ENCODE peak calls at places on chromosome 12, in eight cellular contexts. H is body of pancreas; F is activated T-cell treated with anti-CD3 and anti-CD28 coated beads, Interleukin-2, amount 50 U/mL, for 4 hours; L is immature natural killer cell; G is dorsolateral prefrontal cortex; X is cerebellar cortex; V is CD8-positive, alpha-beta memory T cell; Q is GM10248. Y is an unnamed sample.

GRCh38 chr12:31574803-31575573 is 15.9 kb downstream of the DENND5B start:
- DNase-seq in H (no peak), F (no peak), L (no peak), G (no peak), X (no peak), V (no peak), Q (no peak), Y (peak; percentile 64)

GRCh38 chr12:22101749-22102243 is 55.8 kb downstream of the CMAS start:
- DNase-seq in H (no peak), F (no peak), L (no peak), G (peak; percentile 45), X (no peak), V (no peak), Q (no peak), Y (peak; percentile 86)

GRCh38 chr12:114769634-114770033 is 85.7 kb upstream of the TBX3 start:
- DNase-seq in H (no peak), F (no peak), L (no peak), G (no peak), X (no peak), V (no peak), Q (no peak), Y (peak; percentile 10)

GRCh38 chr12:110247340-110248095 is 33.5 kb upstream of the ATP2A2 start:
- DNase-seq in H (peak; percentile 78), F (no peak), L (no peak), G (no peak), X (peak; percentile 40), V (no peak), Q (no peak), Y (no peak)

GRCh38 chr12:124686001-124686884 is 118.8 kb upstream of the NCOR2 start:
- DNase-seq in H (no peak), F (no peak), L (no peak), G (no peak), X (no peak), V (no peak), Q (no peak), Y (peak; percentile 43)

GRCh38 chr12:27614866-27615265 is 81.4 kb upstream of the REP15 start:
- DNase-seq in H (no peak), F (no peak), L (no peak), G (no peak), X (no peak), V (no peak), Q (no peak), Y (no peak)

GRCh38 chr12:8420506-8420905 is 35.3 kb upstream of the CLEC6A start:
- DNase-seq in H (no peak), F (no peak), L (no peak), G (no peak), X (no peak), V (no peak), Q (no peak), Y (no peak)

GRCh38 chr12:112350593-112351592 is 31.3 kb downstream of the HECTD4 start:
- DNase-seq in H (no peak), F (no peak), L (no peak), G (no peak), X (peak; percentile 61), V (no peak), Q (no peak), Y (no peak)

GRCh38 chr12:30134229-30134628 is 350.5 kb upstream of the TMTC1 start:
- DNase-seq in H (no peak), F (no peak), L (no peak), G (no peak), X (no peak), V (no peak), Q (no peak), Y (peak; percentile 11)

Y was measured in cardiac fibroblast.